ENCODE peak calls at places on chromosomes 11 and 22, in six cellular contexts. P is RWPE1, J is left ventricle myocardium inferior, O is HCT116, F is esophagus squamous epithelium, L is IMR-90. A is an unnamed sample.

GRCh38 chr11:67194096-67194495 is 72.2 kb upstream of the GRK2 start:
- DNase-seq in P (no peak), J (no peak), O (no peak), F (no peak), L (no peak), A (no peak)

GRCh38 chr11:118171274-118172062 is 5.0 kb downstream of the SCN2B start:
- DNase-seq in P (peak), J (peak), O (no peak), F (no peak), L (peak), A (peak)

GRCh38 chr11:100908746-100909145 is 220.9 kb downstream of the PGR start:
- DNase-seq in P (no peak), J (no peak), O (no peak), F (no peak), L (peak), A (peak)

GRCh38 chr11:127056338-127056971 is 55.9 kb upstream of the KIRREL3 start:
- DNase-seq in P (no peak), J (no peak), O (no peak), F (no peak), L (no peak), A (no peak)

GRCh38 chr11:60680455-60681119 is 18.8 kb upstream of the MS4A8 start:
- DNase-seq in P (no peak), J (no peak), O (no peak), F (no peak), L (no peak), A (no peak)

GRCh38 chr11:1628506-1629325 is 859 bp upstream of the KRTAP5-5 start:
- DNase-seq in P (peak), J (no peak), O (no peak), F (no peak), L (peak), A (peak)

GRCh38 chr11:290621-291231 is 1.8 kb downstream of the PGGHG start:
- DNase-seq in P (no peak), J (peak), O (no peak), F (no peak), L (no peak), A (no peak)

GRCh38 chr11:69126286-69126685 is 29.4 kb upstream of the SMIM38 start:
- DNase-seq in P (no peak), J (no peak), O (no peak), F (no peak), L (no peak), A (no peak)

GRCh38 chr11:100637706-100638105 is 49.4 kb upstream of the ARHGAP42 start:
- DNase-seq in P (no peak), J (no peak), O (no peak), F (no peak), L (no peak), A (no peak)

GRCh38 chr22:19571207-19571795 is 47.1 kb upstream of the CLDN5 start:
- DNase-seq in P (no peak), J (no peak), O (no peak), F (no peak), L (peak), A (no peak)
- TF ChIP-seq CTCF in P (no peak), J (no peak), O (no peak), F (no peak), L (no peak), A (no peak)

DNA sequence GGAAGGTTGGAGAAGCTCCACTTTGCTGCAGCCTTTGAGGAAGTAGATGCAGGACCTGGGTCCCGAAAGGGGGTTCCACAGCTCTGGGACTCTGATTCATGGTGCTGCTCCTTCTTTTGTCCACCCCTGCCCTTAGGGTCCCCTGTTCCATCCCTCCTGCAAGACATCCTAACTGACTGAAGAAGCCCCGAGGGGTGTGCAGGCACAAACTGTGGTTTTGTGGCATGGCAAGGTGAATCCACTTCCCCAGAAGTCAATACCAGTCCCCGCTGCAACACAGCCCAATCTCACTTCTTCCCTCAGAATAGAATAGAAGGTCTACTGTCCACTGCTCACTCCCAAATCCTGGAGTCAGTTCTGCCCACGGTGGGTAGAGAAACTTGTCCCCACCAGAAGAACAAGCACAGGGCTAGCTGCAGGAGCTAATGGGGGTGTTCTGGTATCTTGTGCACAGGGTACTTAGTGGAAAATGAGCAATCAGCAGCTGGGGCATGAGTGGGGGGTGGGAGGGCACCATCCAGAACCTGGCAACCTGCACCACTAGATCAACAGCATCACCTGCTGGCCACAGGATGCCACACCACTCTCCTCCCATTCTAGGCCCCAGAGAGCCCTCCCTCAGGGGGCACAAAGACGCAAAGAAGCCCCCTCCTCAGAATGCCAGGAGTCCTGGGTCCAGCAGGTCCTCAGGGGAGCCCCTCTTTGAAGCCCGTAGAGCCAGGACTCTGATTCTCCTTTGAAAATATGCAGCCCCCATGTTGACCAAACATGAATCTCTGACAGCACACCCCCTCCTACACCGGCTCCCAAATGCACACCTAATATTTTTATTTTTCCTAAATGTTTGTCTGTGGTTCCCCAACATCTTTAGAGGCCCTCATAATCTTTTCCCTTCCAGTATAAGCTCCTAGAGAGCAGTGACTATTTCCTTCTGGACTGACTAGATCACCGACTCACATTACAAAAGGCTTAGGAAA is 14.1 kb downstream of the SPATA19 start:
- DNase-seq in P (no peak), J (no peak), O (no peak), F (no peak), L (no peak), A (no peak)
- TF ChIP-seq CTCF in P (no peak), J (peak), O (peak), F (peak), L (no peak), A (peak)

GRCh38 chr11:47338396-47339241 is 13.9 kb downstream of the MYBPC3 start:
- DNase-seq in P (no peak), J (no peak), O (no peak), F (no peak), L (no peak), A (no peak)

GRCh38 chr11:47340010-47340409 is 12.5 kb downstream of the MYBPC3 start:
- DNase-seq in P (no peak), J (no peak), O (no peak), F (no peak), L (no peak), A (no peak)

GRCh38 chr11:47335733-47336132 is 16.8 kb downstream of the MYBPC3 start:
- DNase-seq in P (no peak), J (no peak), O (no peak), F (no peak), L (no peak), A (no peak)

GRCh38 chr11:47336595-47336994 is 15.9 kb downstream of the MYBPC3 start:
- DNase-seq in P (no peak), J (no peak), O (no peak), F (no peak), L (no peak), A (no peak)

DNA sequence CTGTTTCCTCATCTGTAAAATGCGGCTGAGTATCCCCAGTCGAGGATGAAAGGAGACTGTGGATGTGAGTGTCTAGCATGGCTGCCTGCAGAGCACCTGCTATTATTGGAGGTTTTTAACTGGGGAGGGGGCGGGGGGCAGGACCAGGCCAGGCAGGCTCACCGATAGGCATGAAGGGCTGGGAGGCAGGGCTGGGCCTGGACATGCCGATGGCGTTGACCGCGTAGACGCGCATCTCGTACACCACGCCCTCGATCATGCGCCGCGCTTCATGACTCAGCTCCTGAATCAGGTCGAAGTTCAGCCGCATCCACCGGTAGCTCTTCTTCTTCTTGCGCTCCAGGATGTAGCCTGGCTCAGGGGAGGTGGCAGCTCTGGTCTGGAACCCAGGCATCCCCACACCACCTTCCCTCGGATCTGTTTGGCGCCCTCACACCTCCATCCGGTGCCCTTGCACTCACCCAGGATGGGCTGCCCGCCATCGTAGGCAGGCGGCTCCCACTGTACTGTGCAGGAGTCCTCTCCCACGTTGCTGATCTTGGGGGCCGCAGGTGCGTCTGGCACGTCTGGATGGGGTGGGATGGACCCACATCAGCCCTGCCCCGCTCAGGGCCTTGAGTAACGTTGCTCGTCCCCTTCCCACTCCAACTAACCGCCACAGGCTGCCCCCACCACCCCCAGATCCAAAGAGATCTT is 15.1 kb downstream of the MYBPC3 start:
- DNase-seq in P (no peak), J (no peak), O (peak), F (no peak), L (no peak), A (no peak)
- TF ChIP-seq CTCF in P (no peak), J (no peak), O (no peak), F (no peak), L (no peak), A (no peak)

DNA sequence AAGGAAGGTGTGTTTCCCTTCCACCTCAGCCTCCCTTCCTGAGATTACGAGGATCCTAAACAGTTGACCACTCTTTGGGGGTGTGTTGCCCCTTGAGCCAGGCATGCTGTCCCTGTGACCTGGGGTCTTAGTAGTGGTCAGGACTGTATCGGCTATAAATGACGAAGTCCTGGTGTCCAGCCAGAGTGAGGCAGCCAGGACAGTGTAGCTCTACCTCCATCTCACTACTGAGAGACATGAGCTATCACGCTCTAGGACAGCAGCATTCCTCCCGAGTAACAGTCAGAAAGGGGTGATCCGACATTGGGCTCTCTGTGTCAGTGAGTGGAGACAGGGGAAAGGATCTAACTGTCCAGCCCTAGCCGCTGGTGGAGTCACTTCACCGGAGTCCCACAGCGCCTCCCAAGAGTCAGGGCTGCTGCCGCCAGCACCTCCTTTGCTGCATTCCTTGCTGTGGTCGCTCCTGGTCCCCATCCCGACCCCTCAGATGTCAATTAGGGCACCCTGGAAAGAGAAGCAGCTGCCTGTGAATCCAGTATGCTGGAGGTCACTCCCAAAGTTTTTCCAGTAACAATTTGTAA is 3.3 kb upstream of the B3GNT6 start:
- DNase-seq in P (no peak), J (no peak), O (no peak), F (no peak), L (no peak), A (no peak)
- TF ChIP-seq CTCF in P (no peak), J (no peak), O (no peak), F (no peak), L (no peak), A (no peak)

DNA sequence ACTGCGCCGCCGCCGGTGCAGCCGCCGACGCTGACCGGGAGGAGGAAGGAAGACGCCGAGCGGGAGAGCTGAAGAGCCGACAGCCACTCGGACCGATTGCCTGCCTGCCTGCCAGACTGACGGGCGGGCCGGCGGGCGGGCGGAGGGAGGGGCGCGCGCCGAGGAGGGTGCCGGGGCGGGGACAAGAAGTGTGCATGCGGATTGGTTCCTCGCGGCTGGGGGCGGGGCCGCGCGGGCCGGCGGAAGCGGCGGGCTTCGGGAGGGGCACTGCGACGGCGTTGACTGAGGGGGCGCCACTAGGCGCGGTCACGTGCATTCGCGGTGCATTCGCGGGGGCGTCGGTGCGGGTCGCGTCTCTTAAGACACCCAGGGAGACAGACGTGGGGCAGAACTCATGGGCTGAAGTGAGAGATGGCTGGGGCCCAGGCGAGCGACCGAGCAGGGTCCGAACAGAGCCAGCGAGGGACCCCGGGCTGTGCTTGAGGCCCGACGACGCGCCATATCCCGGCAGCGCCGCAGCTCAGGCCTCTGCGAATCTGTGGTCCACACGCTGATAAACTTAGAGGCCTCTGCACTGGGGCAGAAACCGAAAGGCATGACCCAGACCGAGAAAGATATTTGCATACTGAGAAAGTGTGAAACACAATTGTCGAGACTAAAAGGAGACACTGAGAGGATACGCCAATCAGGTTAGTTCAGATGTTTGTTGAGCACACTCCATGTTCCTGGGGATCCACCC is at the start of gene MAPK1:
- DNase-seq in P (peak), J (peak), O (peak), F (peak), L (peak), A (peak)
- TF ChIP-seq CTCF in P (peak), J (peak), O (no peak), F (peak), L (peak), A (no peak)

GRCh38 chr11:62811659-62812058 is 6.4 kb upstream of the NXF1 start:
- DNase-seq in P (no peak), J (no peak), O (no peak), F (no peak), L (no peak), A (no peak)
- TF ChIP-seq CTCF in P (no peak), J (no peak), O (no peak), F (no peak), L (no peak), A (no peak)

GRCh38 chr11:96037267-96037990 is 113.5 kb upstream of the MTMR2 start:
- DNase-seq in P (peak), J (no peak), O (no peak), F (no peak), L (no peak), A (no peak)
- TF ChIP-seq CTCF in P (no peak), J (no peak), O (no peak), F (no peak), L (no peak), A (no peak)

DNA sequence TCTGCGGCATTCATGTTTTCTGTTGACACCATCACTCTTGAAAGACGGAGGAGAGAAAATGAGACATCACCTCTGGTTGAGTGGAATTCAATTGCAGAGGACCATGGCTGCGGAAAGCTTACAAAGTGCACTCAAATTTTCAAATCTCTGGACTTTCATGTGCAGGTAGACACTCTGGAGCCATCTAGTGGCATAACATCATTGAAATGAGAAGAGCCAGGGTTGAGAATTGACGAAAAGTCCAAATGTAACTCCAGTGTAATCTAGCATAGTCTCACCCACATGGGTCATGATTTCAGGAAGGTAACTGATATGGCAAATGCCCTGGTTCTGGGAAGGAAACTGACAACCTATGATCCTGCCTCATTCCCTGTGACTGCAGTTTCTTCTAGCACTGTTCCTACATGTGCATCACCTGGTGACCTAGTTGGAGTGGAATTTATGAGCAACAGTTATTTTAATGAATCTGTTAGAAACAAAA is 687.8 kb downstream of the KCNA4 start:
- DNase-seq in P (peak), J (no peak), O (peak), F (no peak), L (peak), A (peak)
- TF ChIP-seq CTCF in P (peak), J (peak), O (peak), F (peak), L (peak), A (peak)